ENCODE peak calls at places on chromosome 18, in eight cellular contexts. Q is vagina, O is breast epithelium, H is prostate gland, Y is HCT116, B is GM12892, P is stomach, U is suprapubic skin. V is an unnamed sample.
A peak's percentile ranks its signal among the peaks of the same experiment; 100 is the strongest.

GRCh38 chr18:76546282-76546572 is 51.2 kb upstream of the ZNF516 start:
- DNase-seq in B (no peak), Q (no peak), Y (no peak), U (no peak), O (no peak), P (no peak), H (no peak), V (no peak)

GRCh38 chr18:57951110-57951796 is 92.8 kb upstream of the NEDD4L start:
- DNase-seq in P (no peak), H (no peak), Y (no peak), O (no peak), Q (no peak), U (no peak), B (no peak), V (no peak)

GRCh38 chr18:26706796-26707406 is 158.5 kb upstream of the KCTD1 start:
- DNase-seq in Y (no peak), O (no peak), B (no peak), U (no peak), Q (no peak), H (no peak), P (peak; percentile 42), V (no peak)

GRCh38 chr18:29271496-29271895 is 1094.6 kb upstream of the CDH2 start:
- DNase-seq in B (no peak), U (no peak), H (no peak), P (no peak), O (no peak), Y (no peak), Q (no peak), V (no peak)

GRCh38 chr18:49495074-49495473 is 8.0 kb upstream of the C18orf32 start:
- DNase-seq in Q (no peak), U (no peak), P (no peak), Y (no peak), H (no peak), B (no peak), O (no peak), V (no peak)

GRCh38 chr18:62037989-62038778 is 145.4 kb upstream of the RNF152 start:
- DNase-seq in H (no peak), O (no peak), U (no peak), Y (no peak), Q (no peak), P (no peak), B (no peak), V (no peak)

GRCh38 chr18:25282282-25282681 is 69.7 kb downstream of the ZNF521 start:
- DNase-seq in U (peak; percentile 69), Y (no peak), P (no peak), Q (no peak), O (peak; percentile 30), B (no peak), H (no peak), V (no peak)

GRCh38 chr18:43277164-43277600 is at the start of gene SYT4:
- DNase-seq in O (no peak), B (no peak), Y (no peak), H (peak; percentile 40), Q (no peak), U (no peak), P (peak; percentile 47), V (peak; percentile 57)

GRCh38 chr18:35132284-35132910 is 91.2 kb downstream of the MAPRE2 start:
- DNase-seq in Q (no peak), B (no peak), O (no peak), Y (no peak), H (no peak), U (no peak), P (no peak), V (no peak)

GRCh38 chr18:33212363-33212762 is 228.2 kb downstream of the CCDC178 start:
- DNase-seq in U (no peak), Y (no peak), B (no peak), P (no peak), H (no peak), Q (no peak), O (no peak), V (no peak)

GRCh38 chr18:35408843-35409261 is 31.7 kb upstream of the ZNF396 start:
- DNase-seq in P (peak; percentile 51), Y (no peak), Q (no peak), U (no peak), O (no peak), B (no peak), H (no peak), V (no peak)

GRCh38 chr18:68925268-68925667 is 127.4 kb downstream of the CCDC102B start:
- DNase-seq in Y (no peak), P (no peak), B (no peak), Q (no peak), U (no peak), O (no peak), H (no peak), V (no peak)

GRCh38 chr18:45505497-45506206 is 109.6 kb upstream of the SLC14A2 start:
- DNase-seq in H (no peak), Q (no peak), Y (no peak), B (no peak), P (no peak), U (no peak), O (no peak), V (no peak)

GRCh38 chr18:31684279-31685096 is at the start of gene B4GALT6:
- DNase-seq in B (peak; percentile 57), H (peak; percentile 12), Q (no peak), Y (no peak), O (no peak), U (no peak), P (no peak), V (peak; percentile 82)
- TF ChIP-seq POLR2A in B (no peak), H (no peak), Q (no peak), Y (no peak), O (no peak), U (no peak), P (no peak), V (no peak)

GRCh38 chr18:51196116-51196810 is 1.2 kb downstream of the MEX3C start:
- DNase-seq in H (peak; percentile 32), B (peak; percentile 29), P (peak; percentile 52), O (peak; percentile 62), Y (no peak), U (peak; percentile 81), Q (peak; percentile 89), V (peak; percentile 93)
- TF ChIP-seq POLR2AphosphoS5 in H (no peak), B (no peak), P (no peak), O (peak; percentile 16), Y (no peak), U (no peak), Q (no peak), V (peak; percentile 19)

GRCh38 chr18:666177-666576 is 8.7 kb downstream of the TYMS start:
- DNase-seq in H (no peak), U (no peak), P (no peak), Y (no peak), O (no peak), Q (peak; percentile 40), B (no peak), V (no peak)
- TF ChIP-seq POLR2A in H (no peak), U (no peak), P (no peak), Y (no peak), O (no peak), Q (no peak), B (no peak), V (no peak)

DNA sequence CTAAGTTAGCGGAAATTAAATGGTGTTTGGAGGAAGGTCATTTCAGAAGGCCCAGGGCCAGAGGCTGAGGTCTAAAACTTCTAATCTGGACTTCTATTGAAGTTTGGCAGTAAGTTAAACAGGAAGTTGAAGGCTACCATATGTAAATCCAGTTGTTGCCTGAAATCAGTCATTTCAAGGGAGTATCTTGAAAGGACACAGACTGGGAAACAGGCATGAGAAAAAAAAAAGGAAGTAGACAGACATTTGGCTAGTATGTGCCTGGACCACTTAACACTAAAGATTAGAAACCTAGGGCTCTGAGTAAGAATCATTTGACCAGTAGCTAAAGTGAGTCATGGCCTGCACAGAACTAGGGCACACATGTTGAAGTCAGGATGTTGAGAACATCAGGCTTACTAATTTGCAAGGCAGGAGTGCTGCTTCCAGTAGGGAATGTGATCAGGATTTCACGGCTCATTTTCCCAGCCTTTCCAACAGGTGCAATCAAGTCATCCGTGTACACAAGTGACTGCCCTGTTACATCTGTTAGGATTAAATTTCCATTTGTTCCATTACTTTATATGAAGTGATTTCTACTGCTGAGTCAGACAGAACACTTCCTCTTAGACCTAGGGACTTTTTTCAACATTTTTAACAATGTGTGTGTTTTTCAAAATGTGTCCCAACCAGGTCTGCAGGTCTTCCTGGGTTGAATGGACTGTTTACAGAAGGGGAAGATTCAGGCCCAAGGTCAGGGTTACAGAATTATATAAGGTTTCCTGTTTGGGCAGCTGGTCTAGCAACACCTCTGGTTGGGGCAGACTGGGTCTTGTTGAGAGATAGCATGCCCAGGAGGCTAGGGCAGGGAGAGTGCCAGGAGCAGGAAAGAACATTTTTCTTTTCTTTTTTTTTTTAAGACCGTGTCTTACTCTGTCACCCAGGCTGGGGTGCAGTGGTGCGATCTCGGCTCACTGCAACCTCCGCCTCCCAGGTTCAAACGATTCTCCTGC is 145.6 kb downstream of the TGIF1 start:
- DNase-seq in O (peak; percentile 45), P (peak; percentile 43), U (no peak), Q (no peak), B (no peak), H (peak; percentile 53), Y (no peak), V (no peak)
- TF ChIP-seq POLR2AphosphoS5 in O (no peak), P (peak; percentile 65), U (no peak), Q (peak; percentile 92), B (peak; percentile 49), H (peak; percentile 71), Y (peak; percentile 64), V (no peak)

GRCh38 chr18:46917108-46917807 is at the start of the genes KATNAL2 and PIAS2:
- DNase-seq in B (peak; percentile 76), U (peak; percentile 75), P (peak; percentile 85), O (peak; percentile 44), Q (no peak), Y (peak; percentile 21), H (peak; percentile 86), V (peak; percentile 94)
- TF ChIP-seq POLR2A in B (peak; percentile 76), U (peak; percentile 87), P (no peak), O (no peak), Q (peak; percentile 76), Y (peak; percentile 78), H (peak; percentile 92), V (peak; percentile 88)